ENCODE peak calls at places on chromosomes 4 and X, in ten cellular contexts. One of them, this sample, is unnamed.

GRCh38 chr4:69831646-69832325 is 28.2 kb downstream of the SULT1E1 start:
- DNase-seq in anterior cingulate cortex: no peak
- DNase-seq in T follicular helper cell: no peak
- DNase-seq in foreskin melanocyte: no peak
- DNase-seq in NAMALWA: no peak
- DNase-seq in glomerular endothelial cell: no peak
- DNase-seq in WTC11: no peak
- DNase-seq in heart left ventricle: peak
- DNase-seq in activated naive CD4-positive, alpha-beta T cell: no peak
- DNase-seq in COLO829: no peak
- DNase-seq in this sample: peak

GRCh38 chrX:65706041-65706828 is 38.8 kb downstream of the MSN start:
- DNase-seq in anterior cingulate cortex: no peak
- DNase-seq in T follicular helper cell: no peak
- DNase-seq in foreskin melanocyte: no peak
- DNase-seq in NAMALWA: no peak
- DNase-seq in glomerular endothelial cell: peak
- DNase-seq in WTC11: no peak
- DNase-seq in heart left ventricle: peak
- DNase-seq in activated naive CD4-positive, alpha-beta T cell: no peak
- DNase-seq in COLO829: peak
- DNase-seq in this sample: peak

GRCh38 chr4:34181891-34182290 is 2062.4 kb downstream of the ARAP2 start:
- DNase-seq in anterior cingulate cortex: no peak
- DNase-seq in T follicular helper cell: no peak
- DNase-seq in foreskin melanocyte: no peak
- DNase-seq in NAMALWA: no peak
- DNase-seq in glomerular endothelial cell: no peak
- DNase-seq in WTC11: no peak
- DNase-seq in heart left ventricle: no peak
- DNase-seq in activated naive CD4-positive, alpha-beta T cell: no peak
- DNase-seq in COLO829: no peak
- DNase-seq in this sample: no peak

GRCh38 chrX:114675365-114675764 is 91.5 kb downstream of the HTR2C start:
- DNase-seq in anterior cingulate cortex: no peak
- DNase-seq in T follicular helper cell: no peak
- DNase-seq in foreskin melanocyte: no peak
- DNase-seq in NAMALWA: no peak
- DNase-seq in glomerular endothelial cell: no peak
- DNase-seq in WTC11: no peak
- DNase-seq in heart left ventricle: no peak
- DNase-seq in activated naive CD4-positive, alpha-beta T cell: no peak
- DNase-seq in COLO829: peak
- DNase-seq in this sample: no peak

GRCh38 chr4:128604204-128604603 is 205.3 kb upstream of the JADE1 start:
- DNase-seq in anterior cingulate cortex: no peak
- DNase-seq in T follicular helper cell: no peak
- DNase-seq in foreskin melanocyte: no peak
- DNase-seq in NAMALWA: no peak
- DNase-seq in glomerular endothelial cell: no peak
- DNase-seq in WTC11: no peak
- DNase-seq in heart left ventricle: no peak
- DNase-seq in activated naive CD4-positive, alpha-beta T cell: no peak
- DNase-seq in COLO829: no peak
- DNase-seq in this sample: no peak

GRCh38 chrX:56943264-56943663 is 52.1 kb downstream of the SPIN3 start:
- DNase-seq in anterior cingulate cortex: no peak
- DNase-seq in T follicular helper cell: no peak
- DNase-seq in foreskin melanocyte: no peak
- DNase-seq in NAMALWA: no peak
- DNase-seq in glomerular endothelial cell: no peak
- DNase-seq in WTC11: no peak
- DNase-seq in heart left ventricle: no peak
- DNase-seq in activated naive CD4-positive, alpha-beta T cell: no peak
- DNase-seq in COLO829: no peak
- DNase-seq in this sample: no peak

GRCh38 chr4:82578935-82579334 is 17.1 kb upstream of the TMEM150C start:
- DNase-seq in anterior cingulate cortex: no peak
- DNase-seq in T follicular helper cell: no peak
- DNase-seq in foreskin melanocyte: no peak
- DNase-seq in NAMALWA: no peak
- DNase-seq in glomerular endothelial cell: no peak
- DNase-seq in WTC11: no peak
- DNase-seq in heart left ventricle: no peak
- DNase-seq in activated naive CD4-positive, alpha-beta T cell: no peak
- DNase-seq in COLO829: no peak
- DNase-seq in this sample: no peak

GRCh38 chr4:160326110-160326509 is 1223.2 kb downstream of the RAPGEF2 start:
- DNase-seq in anterior cingulate cortex: no peak
- DNase-seq in T follicular helper cell: no peak
- DNase-seq in foreskin melanocyte: no peak
- DNase-seq in NAMALWA: no peak
- DNase-seq in glomerular endothelial cell: no peak
- DNase-seq in WTC11: no peak
- DNase-seq in heart left ventricle: no peak
- DNase-seq in activated naive CD4-positive, alpha-beta T cell: no peak
- DNase-seq in COLO829: no peak
- DNase-seq in this sample: no peak

GRCh38 chr4:128163177-128164117 is 102.3 kb downstream of the LARP1B start:
- DNase-seq in anterior cingulate cortex: no peak
- DNase-seq in T follicular helper cell: no peak
- DNase-seq in foreskin melanocyte: peak
- DNase-seq in NAMALWA: no peak
- DNase-seq in glomerular endothelial cell: peak
- DNase-seq in WTC11: no peak
- DNase-seq in heart left ventricle: no peak
- DNase-seq in activated naive CD4-positive, alpha-beta T cell: no peak
- DNase-seq in COLO829: peak
- DNase-seq in this sample: no peak

GRCh38 chrX:134004038-134004437 is 18.6 kb upstream of the GPC3 start:
- DNase-seq in anterior cingulate cortex: no peak
- DNase-seq in T follicular helper cell: no peak
- DNase-seq in foreskin melanocyte: no peak
- DNase-seq in NAMALWA: no peak
- DNase-seq in glomerular endothelial cell: no peak
- DNase-seq in WTC11: no peak
- DNase-seq in heart left ventricle: no peak
- DNase-seq in activated naive CD4-positive, alpha-beta T cell: no peak
- DNase-seq in COLO829: no peak
- DNase-seq in this sample: no peak

GRCh38 chr4:67712000-67712625 is 11.2 kb upstream of the UBA6 start:
- DNase-seq in anterior cingulate cortex: no peak
- DNase-seq in T follicular helper cell: no peak
- DNase-seq in foreskin melanocyte: no peak
- DNase-seq in NAMALWA: no peak
- DNase-seq in glomerular endothelial cell: no peak
- DNase-seq in WTC11: no peak
- DNase-seq in heart left ventricle: no peak
- DNase-seq in activated naive CD4-positive, alpha-beta T cell: no peak
- DNase-seq in COLO829: no peak
- DNase-seq in this sample: no peak

GRCh38 chrX:134377537-134377936 is 82.4 kb upstream of the HPRT1 start:
- DNase-seq in anterior cingulate cortex: no peak
- DNase-seq in T follicular helper cell: no peak
- DNase-seq in foreskin melanocyte: no peak
- DNase-seq in NAMALWA: peak
- DNase-seq in glomerular endothelial cell: no peak
- DNase-seq in WTC11: no peak
- DNase-seq in heart left ventricle: no peak
- DNase-seq in activated naive CD4-positive, alpha-beta T cell: no peak
- DNase-seq in COLO829: peak
- DNase-seq in this sample: peak

GRCh38 chrX:109952050-109952449 is 50.9 kb upstream of the TMEM164 start:
- DNase-seq in anterior cingulate cortex: no peak
- DNase-seq in T follicular helper cell: no peak
- DNase-seq in foreskin melanocyte: no peak
- DNase-seq in NAMALWA: no peak
- DNase-seq in glomerular endothelial cell: no peak
- DNase-seq in WTC11: no peak
- DNase-seq in heart left ventricle: no peak
- DNase-seq in activated naive CD4-positive, alpha-beta T cell: no peak
- DNase-seq in COLO829: no peak
- DNase-seq in this sample: no peak

GRCh38 chr4:6608758-6609414 is 31.6 kb upstream of the MRFAP1 start:
- DNase-seq in anterior cingulate cortex: no peak
- DNase-seq in T follicular helper cell: no peak
- DNase-seq in foreskin melanocyte: no peak
- DNase-seq in NAMALWA: no peak
- DNase-seq in glomerular endothelial cell: no peak
- DNase-seq in WTC11: peak
- DNase-seq in heart left ventricle: peak
- DNase-seq in activated naive CD4-positive, alpha-beta T cell: no peak
- DNase-seq in COLO829: no peak
- DNase-seq in this sample: peak

GRCh38 chrX:378443-378842 is 8.3 kb downstream of the PPP2R3B start:
- DNase-seq in anterior cingulate cortex: no peak
- DNase-seq in T follicular helper cell: no peak
- DNase-seq in foreskin melanocyte: no peak
- DNase-seq in NAMALWA: peak
- DNase-seq in glomerular endothelial cell: no peak
- DNase-seq in WTC11: no peak
- DNase-seq in heart left ventricle: no peak
- DNase-seq in activated naive CD4-positive, alpha-beta T cell: no peak
- DNase-seq in COLO829: no peak
- DNase-seq in this sample: no peak

GRCh38 chr4:3767569-3768288 is 1.5 kb downstream of the ADRA2C start:
- DNase-seq in anterior cingulate cortex: no peak
- DNase-seq in T follicular helper cell: no peak
- DNase-seq in foreskin melanocyte: no peak
- DNase-seq in NAMALWA: no peak
- DNase-seq in glomerular endothelial cell: no peak
- DNase-seq in WTC11: peak
- DNase-seq in heart left ventricle: no peak
- DNase-seq in activated naive CD4-positive, alpha-beta T cell: no peak
- DNase-seq in COLO829: no peak
- DNase-seq in this sample: no peak

GRCh38 chr4:138196153-138196552 is 46.0 kb downstream of the SLC7A11 start:
- DNase-seq in anterior cingulate cortex: no peak
- DNase-seq in T follicular helper cell: no peak
- DNase-seq in foreskin melanocyte: no peak
- DNase-seq in NAMALWA: no peak
- DNase-seq in glomerular endothelial cell: no peak
- DNase-seq in WTC11: no peak
- DNase-seq in heart left ventricle: peak
- DNase-seq in activated naive CD4-positive, alpha-beta T cell: no peak
- DNase-seq in COLO829: no peak
- DNase-seq in this sample: no peak

GRCh38 chr4:10006604-10007435 is 14.5 kb downstream of the SLC2A9 start:
- DNase-seq in anterior cingulate cortex: no peak
- DNase-seq in T follicular helper cell: no peak
- DNase-seq in foreskin melanocyte: no peak
- DNase-seq in NAMALWA: no peak
- DNase-seq in glomerular endothelial cell: no peak
- DNase-seq in WTC11: no peak
- DNase-seq in heart left ventricle: no peak
- DNase-seq in activated naive CD4-positive, alpha-beta T cell: no peak
- DNase-seq in COLO829: no peak
- DNase-seq in this sample: no peak

GRCh38 chr4:167890226-167890625 is 202.1 kb upstream of the ANXA10 start:
- DNase-seq in anterior cingulate cortex: no peak
- DNase-seq in T follicular helper cell: no peak
- DNase-seq in foreskin melanocyte: no peak
- DNase-seq in NAMALWA: no peak
- DNase-seq in glomerular endothelial cell: no peak
- DNase-seq in WTC11: no peak
- DNase-seq in heart left ventricle: no peak
- DNase-seq in activated naive CD4-positive, alpha-beta T cell: no peak
- DNase-seq in COLO829: no peak
- DNase-seq in this sample: no peak

GRCh38 chrX:107711521-107712041 is 64.0 kb downstream of the TSC22D3 start:
- DNase-seq in anterior cingulate cortex: no peak
- DNase-seq in T follicular helper cell: no peak
- DNase-seq in foreskin melanocyte: no peak
- DNase-seq in NAMALWA: no peak
- DNase-seq in glomerular endothelial cell: no peak
- DNase-seq in WTC11: no peak
- DNase-seq in heart left ventricle: no peak
- DNase-seq in activated naive CD4-positive, alpha-beta T cell: no peak
- DNase-seq in COLO829: no peak
- DNase-seq in this sample: no peak

GRCh38 chrX:94914235-94914634 is 1240.2 kb downstream of the FAM133A start:
- DNase-seq in anterior cingulate cortex: no peak
- DNase-seq in T follicular helper cell: no peak
- DNase-seq in foreskin melanocyte: no peak
- DNase-seq in NAMALWA: no peak
- DNase-seq in glomerular endothelial cell: no peak
- DNase-seq in WTC11: no peak
- DNase-seq in heart left ventricle: peak
- DNase-seq in activated naive CD4-positive, alpha-beta T cell: no peak
- DNase-seq in COLO829: no peak
- DNase-seq in this sample: no peak

GRCh38 chr4:149140841-149141240 is 674.8 kb downstream of the IQCM start:
- DNase-seq in anterior cingulate cortex: no peak
- DNase-seq in T follicular helper cell: no peak
- DNase-seq in foreskin melanocyte: no peak
- DNase-seq in NAMALWA: no peak
- DNase-seq in glomerular endothelial cell: no peak
- DNase-seq in WTC11: no peak
- DNase-seq in heart left ventricle: no peak
- DNase-seq in activated naive CD4-positive, alpha-beta T cell: no peak
- DNase-seq in COLO829: no peak
- DNase-seq in this sample: no peak

GRCh38 chrX:115957862-115958490 is 212.6 kb upstream of the AGTR2 start:
- DNase-seq in anterior cingulate cortex: no peak
- DNase-seq in T follicular helper cell: no peak
- DNase-seq in foreskin melanocyte: no peak
- DNase-seq in NAMALWA: no peak
- DNase-seq in glomerular endothelial cell: no peak
- DNase-seq in WTC11: peak
- DNase-seq in heart left ventricle: no peak
- DNase-seq in activated naive CD4-positive, alpha-beta T cell: no peak
- DNase-seq in COLO829: peak
- DNase-seq in this sample: no peak

GRCh38 chr4:84673475-84674230 is 90.7 kb downstream of the CDS1 start:
- DNase-seq in anterior cingulate cortex: no peak
- DNase-seq in T follicular helper cell: no peak
- DNase-seq in foreskin melanocyte: peak
- DNase-seq in NAMALWA: no peak
- DNase-seq in glomerular endothelial cell: peak
- DNase-seq in WTC11: no peak
- DNase-seq in heart left ventricle: no peak
- DNase-seq in activated naive CD4-positive, alpha-beta T cell: no peak
- DNase-seq in COLO829: peak
- DNase-seq in this sample: no peak

GRCh38 chr4:7967501-7968261 is 28.0 kb upstream of the AFAP1 start:
- DNase-seq in anterior cingulate cortex: no peak
- DNase-seq in T follicular helper cell: no peak
- DNase-seq in foreskin melanocyte: no peak
- DNase-seq in NAMALWA: no peak
- DNase-seq in glomerular endothelial cell: no peak
- DNase-seq in WTC11: no peak
- DNase-seq in heart left ventricle: peak
- DNase-seq in activated naive CD4-positive, alpha-beta T cell: no peak
- DNase-seq in COLO829: no peak
- DNase-seq in this sample: no peak

GRCh38 chr4:74933562-74934015 is 673 bp downstream of the PARM1 start:
- DNase-seq in anterior cingulate cortex: no peak
- DNase-seq in T follicular helper cell: no peak
- DNase-seq in foreskin melanocyte: no peak
- DNase-seq in NAMALWA: no peak
- DNase-seq in glomerular endothelial cell: no peak
- DNase-seq in WTC11: no peak
- DNase-seq in heart left ventricle: peak
- DNase-seq in activated naive CD4-positive, alpha-beta T cell: no peak
- DNase-seq in COLO829: no peak
- DNase-seq in this sample: peak

GRCh38 chr4:100986360-100986868 is 360.9 kb downstream of the PPP3CA start:
- DNase-seq in anterior cingulate cortex: no peak
- DNase-seq in T follicular helper cell: no peak
- DNase-seq in foreskin melanocyte: peak
- DNase-seq in NAMALWA: no peak
- DNase-seq in glomerular endothelial cell: no peak
- DNase-seq in WTC11: peak
- DNase-seq in heart left ventricle: no peak
- DNase-seq in activated naive CD4-positive, alpha-beta T cell: no peak
- DNase-seq in COLO829: no peak
- DNase-seq in this sample: no peak